ENCODE peak calls at places on chromosomes 3 and 15, in ten cellular contexts. D, W, Y, F, E, V, B, S, X and G are unnamed samples.

GRCh38 chr3:138051946-138052802 is 42.2 kb downstream of the CLDN18 start:
- DNase-seq in D (no peak), W (no peak), Y (no peak), F (peak; percentile 74), E (no peak), V (peak; percentile 65), B (no peak), S (peak; percentile 60), X (no peak), G (peak; percentile 49)

GRCh38 chr3:58155838-58156237 is 54.9 kb downstream of the DNASE1L3 start:
- DNase-seq in D (no peak), W (no peak), Y (no peak), F (no peak), E (no peak), V (no peak), B (no peak), S (no peak), X (no peak), G (no peak)

GRCh38 chr15:47756872-47757271 is 39.6 kb downstream of the SEMA6D start:
- DNase-seq in D (peak; percentile 57), W (peak; percentile 26), Y (peak; percentile 44), F (peak; percentile 82), E (peak; percentile 48), V (no peak), B (no peak), S (peak; percentile 83), X (no peak), G (peak; percentile 74)

GRCh38 chr15:68335251-68335650 is 57.7 kb downstream of the FEM1B start:
- DNase-seq in D (no peak), W (no peak), Y (no peak), F (no peak), E (no peak), V (no peak), B (no peak), S (no peak), X (no peak), G (no peak)

GRCh38 chr15:72935521-72935920 is 116.7 kb upstream of the NEO1 start:
- DNase-seq in D (no peak), W (no peak), Y (no peak), F (no peak), E (no peak), V (no peak), B (no peak), S (no peak), X (no peak), G (no peak)

GRCh38 chr3:51712511-51712931 is 5.7 kb downstream of the GRM2 start:
- DNase-seq in D (peak; percentile 27), W (no peak), Y (no peak), F (no peak), E (no peak), V (no peak), B (no peak), S (no peak), X (peak; percentile 55), G (no peak)

GRCh38 chr15:68693071-68693470 is 114.3 kb downstream of the CORO2B start:
- DNase-seq in D (no peak), W (no peak), Y (no peak), F (peak; percentile 33), E (no peak), V (peak; percentile 69), B (no peak), S (peak; percentile 33), X (no peak), G (peak; percentile 27)

GRCh38 chr3:179309225-179310109 is 13.4 kb upstream of the ZNF639 start:
- DNase-seq in D (no peak), W (no peak), Y (no peak), F (no peak), E (no peak), V (no peak), B (no peak), S (no peak), X (no peak), G (no peak)

GRCh38 chr3:192303235-192303634 is 424.1 kb downstream of the FGF12 start:
- DNase-seq in D (no peak), W (no peak), Y (no peak), F (no peak), E (no peak), V (no peak), B (no peak), S (no peak), X (no peak), G (no peak)

GRCh38 chr3:71376499-71376898 is 207.0 kb downstream of the FOXP1 start:
- DNase-seq in D (no peak), W (no peak), Y (no peak), F (no peak), E (no peak), V (no peak), B (no peak), S (no peak), X (no peak), G (no peak)

GRCh38 chr15:43792761-43793493 is 807 bp downstream of the SERF2 start:
- DNase-seq in D (peak; percentile 59), W (no peak), Y (no peak), F (peak; percentile 51), E (peak; percentile 36), V (peak; percentile 49), B (no peak), S (no peak), X (no peak), G (peak; percentile 33)

GRCh38 chr15:43791993-43792760 is at the start of gene SERF2:
- DNase-seq in D (peak; percentile 100), W (peak; percentile 99), Y (peak; percentile 98), F (peak; percentile 100), E (peak; percentile 100), V (peak; percentile 100), B (peak; percentile 100), S (peak; percentile 99), X (peak; percentile 100), G (peak; percentile 100)

GRCh38 chr15:43795197-43795596 is 3.1 kb downstream of the SERF2 start:
- DNase-seq in D (no peak), W (no peak), Y (no peak), F (no peak), E (no peak), V (no peak), B (no peak), S (no peak), X (no peak), G (no peak)

GRCh38 chr15:43794269-43795037 is 2.3 kb downstream of the SERF2 start:
- DNase-seq in D (no peak), W (no peak), Y (peak; percentile 22), F (peak; percentile 56), E (no peak), V (no peak), B (no peak), S (peak; percentile 40), X (no peak), G (no peak)

GRCh38 chr15:43793647-43794046 is 1.5 kb downstream of the SERF2 start:
- DNase-seq in D (no peak), W (no peak), Y (no peak), F (no peak), E (no peak), V (no peak), B (no peak), S (no peak), X (no peak), G (no peak)
- H3K4me3 ChIP-seq in D (peak overlapping the region; percentile 95), W (peak overlapping the region; percentile 89), Y (peak overlapping the region; percentile 99), F (peak overlapping the region; percentile 99), E (peak overlapping the region; percentile 94), V (peak overlapping the region; percentile 95), B (peak overlapping the region; percentile 96), S (peak overlapping the region; percentile 93), X (peak overlapping the region; percentile 80), G (peak overlapping the region; percentile 94)

DNA sequence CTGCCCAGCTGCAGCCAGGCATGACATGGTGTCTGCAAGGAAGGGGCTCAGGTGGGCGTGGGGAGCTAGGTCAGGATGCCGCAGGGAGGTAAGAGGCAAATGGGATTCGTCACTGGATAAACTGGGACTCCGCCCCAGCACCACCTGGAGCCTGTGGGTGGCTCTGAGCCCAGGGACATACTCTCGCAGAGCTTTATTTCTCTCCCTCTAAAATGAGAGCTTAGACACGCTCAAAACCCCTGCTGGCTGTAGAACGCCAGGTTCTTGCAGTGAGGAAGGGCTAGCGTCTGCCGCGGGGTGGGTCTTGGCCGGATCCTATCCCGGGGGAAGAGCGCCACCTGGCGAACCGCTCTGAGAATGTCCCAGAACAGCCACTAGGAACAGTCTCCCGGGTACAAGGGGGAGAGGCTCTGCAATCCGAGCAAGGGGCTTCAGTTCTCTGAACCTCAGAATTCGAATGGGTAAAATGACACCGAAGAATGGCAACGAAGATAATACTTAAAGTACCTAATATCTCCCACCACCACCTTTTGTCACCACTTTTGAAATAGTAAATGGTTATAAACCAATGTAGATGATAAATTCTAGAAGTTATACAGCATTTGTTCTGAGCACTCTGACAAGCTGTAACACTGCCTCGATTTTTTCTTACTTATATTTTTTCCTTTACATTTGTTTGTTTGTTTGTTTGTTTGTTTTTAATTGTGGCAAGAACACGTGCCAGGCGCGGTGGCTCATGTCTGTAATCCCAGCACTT is 53.2 kb upstream of the SRGAP3 start:
- DNase-seq in D (peak; percentile 84), W (no peak), Y (no peak), F (peak; percentile 87), E (peak; percentile 84), V (peak; percentile 83), B (peak; percentile 47), S (peak; percentile 74), X (peak; percentile 86), G (peak; percentile 79)
- H3K4me3 ChIP-seq in D (peak overlapping the region; percentile 34), W (no peak overlapping the region), Y (peak overlapping the region; percentile 2), F (no peak overlapping the region), E (peak overlapping the region; percentile 17), V (no peak overlapping the region), B (peak overlapping the region; percentile 26), S (peak overlapping the region; percentile 32), X (no peak overlapping the region), G (no peak overlapping the region)

GRCh38 chr15:45378913-45379262 is 544 bp upstream of the GATM start:
- DNase-seq in D (no peak), W (no peak), Y (no peak), F (no peak), E (peak; percentile 43), V (no peak), B (no peak), S (no peak), X (no peak), G (no peak)
- H3K4me3 ChIP-seq in D (peak overlapping the region; percentile 58), W (no peak overlapping the region), Y (peak overlapping the region; percentile 49), F (no peak overlapping the region), E (peak overlapping the region; percentile 56), V (no peak overlapping the region), B (peak overlapping the region; percentile 57), S (peak overlapping the region; percentile 37), X (peak overlapping the region; percentile 93), G (no peak overlapping the region)

GRCh38 chr3:42654331-42655201 is 1.1 kb downstream of the ZBTB47 start:
- DNase-seq in D (peak; percentile 57), W (no peak), Y (no peak), F (peak; percentile 55), E (peak; percentile 73), V (peak; percentile 43), B (no peak), S (peak; percentile 58), X (peak; percentile 85), G (peak; percentile 49)

GRCh38 chr3:42653560-42654330 is at the start of gene ZBTB47:
- DNase-seq in D (peak; percentile 61), W (no peak), Y (no peak), F (peak; percentile 39), E (peak; percentile 71), V (peak; percentile 58), B (no peak), S (peak; percentile 49), X (peak; percentile 82), G (peak; percentile 66)

GRCh38 chr3:42652611-42653302 is 740 bp upstream of the ZBTB47 start:
- DNase-seq in D (peak; percentile 61), W (no peak), Y (no peak), F (peak; percentile 83), E (peak; percentile 59), V (peak; percentile 86), B (no peak), S (peak; percentile 77), X (peak; percentile 76), G (peak; percentile 69)

GRCh38 chr3:42652251-42652610 is 1.3 kb upstream of the ZBTB47 start:
- DNase-seq in D (no peak), W (no peak), Y (no peak), F (no peak), E (no peak), V (no peak), B (no peak), S (peak; percentile 24), X (peak; percentile 49), G (no peak)

GRCh38 chr3:42653303-42653559 is 266 bp upstream of the ZBTB47 start:
- DNase-seq in D (no peak), W (no peak), Y (no peak), F (no peak), E (no peak), V (no peak), B (no peak), S (no peak), X (no peak), G (no peak)
- H3K4me3 ChIP-seq in D (peak overlapping the region; percentile 82), W (peak overlapping the region; percentile 74), Y (peak overlapping the region; percentile 73), F (peak overlapping the region; percentile 83), E (peak overlapping the region; percentile 88), V (no peak overlapping the region), B (no peak overlapping the region), S (peak overlapping the region; percentile 70), X (peak overlapping the region; percentile 76), G (peak overlapping the region; percentile 91)